ENCODE peak calls at places on chromosomes 5 and 9, in four cellular contexts. C, I, Q and Y are unnamed samples.

GRCh38 chr5:125874717-125875116 is 548.5 kb upstream of the GRAMD2B start:
- DNase-seq in Q (no peak), I (no peak), C (no peak), Y (peak)

GRCh38 chr5:100668511-100668910 is 133.3 kb downstream of the FAM174A start:
- DNase-seq in C (no peak), I (peak), Q (no peak), Y (no peak)

GRCh38 chr9:85742630-85742928 is 825 bp upstream of the AGTPBP1 start:
- DNase-seq in C (no peak), I (peak), Q (no peak), Y (no peak)

GRCh38 chr5:40017151-40017550 is 592.4 kb upstream of the DAB2 start:
- DNase-seq in Q (no peak), I (no peak), C (no peak), Y (no peak)

GRCh38 chr9:72315089-72315509 is 49.9 kb downstream of the ZFAND5 start:
- DNase-seq in I (peak), C (peak), Q (peak), Y (no peak)

GRCh38 chr5:180648658-180649296 is 623 bp downstream of the FLT4 start:
- DNase-seq in C (no peak), I (no peak), Q (no peak), Y (no peak)

GRCh38 chr9:95516736-95517558 is at the start of gene PTCH1:
- DNase-seq in Q (no peak), C (peak), I (peak), Y (no peak)

GRCh38 chr5:6899215-6899614 is 186.0 kb downstream of the TENT4A start:
- DNase-seq in I (no peak), C (no peak), Q (no peak), Y (no peak)

GRCh38 chr5:3299441-3299840 is 296.2 kb upstream of the IRX1 start:
- DNase-seq in I (no peak), C (no peak), Q (no peak), Y (no peak)

GRCh38 chr5:385321-385720 is 57.7 kb upstream of the EXOC3 start:
- DNase-seq in C (no peak), I (no peak), Q (no peak), Y (no peak)

GRCh38 chr5:37658440-37658839 is 181.4 kb downstream of the GDNF start:
- DNase-seq in C (no peak), I (no peak), Q (no peak), Y (no peak)

GRCh38 chr9:115524467-115525059 is 406.6 kb upstream of the TNC start:
- DNase-seq in Q (no peak), I (peak), C (no peak), Y (peak)

GRCh38 chr9:26159575-26160392 is 481.5 kb upstream of the TUSC1 start:
- DNase-seq in Q (no peak), I (no peak), C (no peak), Y (no peak)

DNA sequence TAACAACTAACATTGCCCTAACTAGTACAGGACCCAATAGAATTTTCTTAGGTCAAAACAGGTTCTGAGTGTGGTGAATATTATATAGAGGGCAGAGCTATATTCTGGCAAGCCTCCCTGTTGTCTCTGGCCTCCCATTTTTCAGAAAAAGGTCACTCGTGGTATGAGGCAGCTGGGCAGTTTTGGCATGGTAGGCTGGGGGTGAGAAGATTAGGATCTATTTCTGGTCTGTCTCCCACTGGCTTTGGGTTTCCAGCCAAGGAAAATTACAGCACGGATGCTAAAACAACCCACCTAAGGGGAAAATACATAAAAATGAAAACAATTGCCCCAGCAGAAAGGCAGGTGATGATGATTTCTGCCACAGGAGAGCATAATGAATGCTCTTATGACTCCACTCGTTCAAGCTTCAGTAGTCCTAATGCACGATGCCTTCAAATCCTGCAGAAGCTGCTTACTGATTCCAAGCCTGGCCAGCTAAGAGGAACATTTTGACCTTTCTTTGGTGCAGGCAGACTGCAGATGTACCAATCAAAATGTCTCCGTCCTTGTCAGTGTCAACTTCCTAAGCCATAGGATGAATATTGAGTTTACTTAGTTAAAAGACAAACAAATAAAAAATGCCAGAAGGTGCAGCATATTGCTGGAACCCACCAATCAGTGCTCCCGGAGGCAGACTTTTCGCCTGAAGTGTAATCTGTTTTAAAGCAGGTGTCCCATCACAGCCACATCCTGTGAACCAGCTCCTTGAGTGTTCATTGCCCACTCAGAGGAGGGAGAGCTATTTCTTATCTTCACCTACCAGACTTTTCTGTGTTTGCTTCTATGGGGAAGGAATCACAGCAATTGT is 435.4 kb downstream of the ZSWIM6 start:
- DNase-seq in C (no peak), I (no peak), Q (no peak), Y (no peak)
- H3K4me3 ChIP-seq in C (no peak), I (no peak), Q (no peak), Y (no peak)

GRCh38 chr9:121095057-121095456 is 20.3 kb downstream of the CNTRL start:
- DNase-seq in I (no peak), Q (no peak), C (no peak), Y (no peak)
- H3K4me3 ChIP-seq in I (no peak), Q (no peak), C (no peak), Y (no peak)

GRCh38 chr9:107636596-107637405 is 147.2 kb upstream of the KLF4 start:
- DNase-seq in C (no peak), Q (no peak), I (peak), Y (no peak)
- H3K4me3 ChIP-seq in C (peak), Q (peak), I (no peak), Y (no peak)

DNA sequence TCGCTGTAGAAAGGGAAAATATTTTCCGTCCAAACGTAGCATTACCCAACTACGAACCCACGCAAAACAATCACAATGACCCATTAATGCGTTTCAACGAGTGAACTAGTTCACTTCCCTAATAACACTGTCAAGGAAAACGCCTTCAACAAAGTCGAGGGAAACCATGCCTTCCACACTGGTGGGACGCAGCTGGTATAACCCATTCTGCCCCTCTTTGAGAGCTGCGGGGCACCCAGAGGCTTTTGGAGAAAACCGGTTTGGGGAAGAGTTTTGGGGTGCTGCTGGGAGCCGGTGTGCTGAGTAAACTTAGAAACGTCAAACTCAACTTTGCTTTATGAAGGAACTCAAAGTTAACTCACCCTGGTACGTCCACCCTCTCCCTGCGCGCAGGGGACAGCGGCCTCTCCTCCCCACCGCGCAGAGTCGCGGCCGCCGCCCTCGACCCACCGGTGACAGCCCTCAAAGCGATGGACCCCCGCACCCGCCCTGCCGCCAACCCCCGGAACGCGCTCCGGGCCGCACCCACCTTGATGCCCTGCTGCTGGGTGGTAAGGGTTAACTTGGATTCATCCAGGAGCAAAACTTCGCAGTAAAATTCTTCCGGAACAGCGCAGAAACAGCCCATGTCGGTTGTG is 546 bp downstream of the EPB41L4A start:
- DNase-seq in I (peak), C (no peak), Q (no peak), Y (no peak)
- H3K4me3 ChIP-seq in I (peak), C (peak), Q (peak), Y (peak)